ENCODE peak calls at places on chromosomes 4 and X, in eight cellular contexts. One of them, this sample, is unnamed.

GRCh38 chr4:159256037-159256436 is 153.2 kb downstream of the RAPGEF2 start:
- DNase-seq in transverse colon: no peak
- DNase-seq in IMR-90: no peak
- DNase-seq in heart left ventricle: no peak
- DNase-seq in uterus: no peak
- DNase-seq in AG10803: no peak
- DNase-seq in WERI-Rb-1: no peak
- DNase-seq in brain microvascular endothelial cell: no peak
- DNase-seq in this sample: no peak

GRCh38 chr4:151409470-151410313 is 716 bp downstream of the FHIP1A start:
- DNase-seq in transverse colon: peak
- DNase-seq in IMR-90: no peak
- DNase-seq in heart left ventricle: no peak
- DNase-seq in uterus: peak
- DNase-seq in AG10803: no peak
- DNase-seq in WERI-Rb-1: no peak
- DNase-seq in brain microvascular endothelial cell: no peak
- DNase-seq in this sample: peak

GRCh38 chr4:95798003-95798402 is 41.9 kb upstream of the PDHA2 start:
- DNase-seq in transverse colon: no peak
- DNase-seq in IMR-90: no peak
- DNase-seq in heart left ventricle: no peak
- DNase-seq in uterus: no peak
- DNase-seq in AG10803: no peak
- DNase-seq in WERI-Rb-1: no peak
- DNase-seq in brain microvascular endothelial cell: no peak
- DNase-seq in this sample: no peak

GRCh38 chr4:36189511-36190226 is 54.6 kb downstream of the ARAP2 start:
- DNase-seq in transverse colon: no peak
- DNase-seq in IMR-90: no peak
- DNase-seq in heart left ventricle: no peak
- DNase-seq in uterus: no peak
- DNase-seq in AG10803: no peak
- DNase-seq in WERI-Rb-1: no peak
- DNase-seq in brain microvascular endothelial cell: no peak
- DNase-seq in this sample: no peak

GRCh38 chr4:26069218-26069617 is 155.2 kb downstream of the SMIM20 start:
- DNase-seq in transverse colon: no peak
- DNase-seq in IMR-90: peak
- DNase-seq in heart left ventricle: no peak
- DNase-seq in uterus: no peak
- DNase-seq in AG10803: no peak
- DNase-seq in WERI-Rb-1: peak
- DNase-seq in brain microvascular endothelial cell: no peak
- DNase-seq in this sample: peak

GRCh38 chr4:101527186-101527585 is 179.9 kb upstream of the PPP3CA start:
- DNase-seq in transverse colon: no peak
- DNase-seq in IMR-90: no peak
- DNase-seq in heart left ventricle: no peak
- DNase-seq in uterus: no peak
- DNase-seq in AG10803: no peak
- DNase-seq in WERI-Rb-1: no peak
- DNase-seq in brain microvascular endothelial cell: no peak
- DNase-seq in this sample: no peak

GRCh38 chr4:183988874-183989273 is 83.8 kb downstream of the STOX2 start:
- DNase-seq in transverse colon: no peak
- DNase-seq in IMR-90: no peak
- DNase-seq in heart left ventricle: no peak
- DNase-seq in uterus: no peak
- DNase-seq in AG10803: no peak
- DNase-seq in WERI-Rb-1: no peak
- DNase-seq in brain microvascular endothelial cell: no peak
- DNase-seq in this sample: no peak

GRCh38 chrX:37332987-37333658 is 16.0 kb upstream of the PRRG1 start:
- DNase-seq in transverse colon: no peak
- DNase-seq in IMR-90: peak
- DNase-seq in heart left ventricle: no peak
- DNase-seq in uterus: no peak
- DNase-seq in AG10803: no peak
- DNase-seq in WERI-Rb-1: no peak
- DNase-seq in brain microvascular endothelial cell: no peak
- DNase-seq in this sample: no peak

DNA sequence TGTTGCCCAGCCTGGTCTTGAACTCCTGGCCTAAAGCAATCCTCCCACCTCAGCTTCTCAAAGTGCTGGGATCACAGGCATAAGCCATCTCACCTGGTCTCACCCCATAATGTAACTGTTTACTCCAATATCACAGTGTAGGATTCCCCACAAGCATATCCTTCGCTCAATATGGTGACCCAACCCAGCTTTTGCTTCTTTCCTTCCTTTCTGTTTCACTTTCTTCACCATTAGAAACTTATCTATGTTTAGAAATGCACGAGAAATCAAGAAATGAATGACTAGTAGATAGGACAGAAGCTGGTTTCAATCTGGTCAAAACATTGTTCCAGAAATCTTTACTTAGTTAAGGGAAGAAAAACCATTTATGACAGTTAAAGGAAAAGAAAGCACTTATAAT is 18.9 kb downstream of the TSPAN5 start:
- DNase-seq in transverse colon: no peak
- DNase-seq in IMR-90: peak
- DNase-seq in heart left ventricle: no peak
- DNase-seq in uterus: no peak
- DNase-seq in AG10803: no peak
- DNase-seq in WERI-Rb-1: no peak
- DNase-seq in brain microvascular endothelial cell: no peak
- DNase-seq in this sample: no peak
- H3K4me3 ChIP-seq in transverse colon: no peak
- H3K4me3 ChIP-seq in IMR-90: no peak
- H3K4me3 ChIP-seq in heart left ventricle: no peak
- H3K4me3 ChIP-seq in uterus: no peak
- H3K4me3 ChIP-seq in AG10803: peak
- H3K4me3 ChIP-seq in WERI-Rb-1: no peak
- H3K4me3 ChIP-seq in brain microvascular endothelial cell: no peak
- H3K4me3 ChIP-seq in this sample: no peak

GRCh38 chrX:40544343-40545250 is 36.2 kb upstream of the ATP6AP2 start:
- DNase-seq in transverse colon: no peak
- DNase-seq in IMR-90: peak
- DNase-seq in heart left ventricle: no peak
- DNase-seq in uterus: no peak
- DNase-seq in AG10803: no peak
- DNase-seq in WERI-Rb-1: peak
- DNase-seq in brain microvascular endothelial cell: no peak
- DNase-seq in this sample: peak

GRCh38 chrX:40546870-40547269 is 33.9 kb upstream of the ATP6AP2 start:
- DNase-seq in transverse colon: no peak
- DNase-seq in IMR-90: no peak
- DNase-seq in heart left ventricle: no peak
- DNase-seq in uterus: no peak
- DNase-seq in AG10803: no peak
- DNase-seq in WERI-Rb-1: no peak
- DNase-seq in brain microvascular endothelial cell: no peak
- DNase-seq in this sample: no peak

GRCh38 chrX:40542972-40543371 is 37.8 kb upstream of the ATP6AP2 start:
- DNase-seq in transverse colon: no peak
- DNase-seq in IMR-90: no peak
- DNase-seq in heart left ventricle: no peak
- DNase-seq in uterus: no peak
- DNase-seq in AG10803: no peak
- DNase-seq in WERI-Rb-1: no peak
- DNase-seq in brain microvascular endothelial cell: no peak
- DNase-seq in this sample: no peak

GRCh38 chrX:40542208-40542607 is 38.6 kb upstream of the ATP6AP2 start:
- DNase-seq in transverse colon: no peak
- DNase-seq in IMR-90: no peak
- DNase-seq in heart left ventricle: no peak
- DNase-seq in uterus: no peak
- DNase-seq in AG10803: no peak
- DNase-seq in WERI-Rb-1: peak
- DNase-seq in brain microvascular endothelial cell: no peak
- DNase-seq in this sample: no peak

DNA sequence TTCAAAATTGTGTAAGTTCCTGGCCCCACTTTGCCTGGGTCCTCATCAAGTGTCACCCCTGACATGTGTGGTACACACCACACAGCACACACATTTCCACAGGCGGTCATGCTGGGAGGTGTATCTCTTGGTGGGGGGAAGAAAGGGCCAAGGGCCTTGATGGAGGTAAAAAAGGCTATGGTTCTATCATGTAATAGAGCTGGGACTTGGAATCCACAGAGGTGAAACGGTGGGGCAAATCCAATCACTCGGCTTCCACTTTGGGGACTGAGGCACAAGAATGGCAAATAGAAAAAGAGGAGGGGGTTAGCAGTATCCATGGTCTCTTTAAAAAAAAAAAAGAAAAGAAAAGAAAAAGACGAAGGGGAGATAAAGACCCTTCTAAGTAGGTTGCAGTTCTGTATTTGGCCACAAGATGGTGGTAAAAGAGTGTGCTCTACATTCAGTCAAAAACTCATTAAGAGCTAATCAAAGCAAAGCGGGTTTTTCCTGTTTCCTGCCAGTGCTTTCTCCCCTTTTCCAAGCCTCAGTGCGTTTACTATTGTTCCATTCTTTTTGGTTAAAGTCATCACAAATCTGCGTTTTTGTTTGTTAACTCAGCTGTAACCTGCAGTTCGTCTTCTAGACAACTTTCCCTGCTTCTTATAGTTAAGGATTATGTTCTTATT is 37.0 kb upstream of the ATP6AP2 start:
- DNase-seq in transverse colon: no peak
- DNase-seq in IMR-90: peak
- DNase-seq in heart left ventricle: no peak
- DNase-seq in uterus: no peak
- DNase-seq in AG10803: peak
- DNase-seq in WERI-Rb-1: peak
- DNase-seq in brain microvascular endothelial cell: peak
- DNase-seq in this sample: peak
- TF ChIP-seq CTCF in transverse colon: peak
- TF ChIP-seq CTCF in IMR-90: peak
- TF ChIP-seq CTCF in heart left ventricle: peak
- TF ChIP-seq CTCF in uterus: peak
- TF ChIP-seq CTCF in AG10803: peak
- TF ChIP-seq CTCF in WERI-Rb-1: peak
- TF ChIP-seq CTCF in brain microvascular endothelial cell: peak
- TF ChIP-seq CTCF in this sample: peak

GRCh38 chr4:127162741-127163140 is 470.0 kb upstream of the INTU start:
- DNase-seq in transverse colon: no peak
- DNase-seq in IMR-90: peak
- DNase-seq in heart left ventricle: no peak
- DNase-seq in uterus: no peak
- DNase-seq in AG10803: peak
- DNase-seq in WERI-Rb-1: no peak
- DNase-seq in brain microvascular endothelial cell: peak
- DNase-seq in this sample: peak
- H3K4me3 ChIP-seq in transverse colon: no peak
- H3K4me3 ChIP-seq in IMR-90: no peak
- H3K4me3 ChIP-seq in heart left ventricle: no peak
- H3K4me3 ChIP-seq in uterus: no peak
- H3K4me3 ChIP-seq in AG10803: no peak
- H3K4me3 ChIP-seq in WERI-Rb-1: no peak
- H3K4me3 ChIP-seq in brain microvascular endothelial cell: no peak
- H3K4me3 ChIP-seq in this sample: no peak

GRCh38 chrX:64908121-64908520 is 68.1 kb downstream of the ZC4H2 start:
- DNase-seq in transverse colon: no peak
- DNase-seq in IMR-90: no peak
- DNase-seq in heart left ventricle: no peak
- DNase-seq in uterus: no peak
- DNase-seq in AG10803: no peak
- DNase-seq in WERI-Rb-1: no peak
- DNase-seq in brain microvascular endothelial cell: no peak
- DNase-seq in this sample: no peak
- TF ChIP-seq CTCF in transverse colon: no peak
- TF ChIP-seq CTCF in IMR-90: no peak
- TF ChIP-seq CTCF in heart left ventricle: no peak
- TF ChIP-seq CTCF in uterus: no peak
- TF ChIP-seq CTCF in AG10803: no peak
- TF ChIP-seq CTCF in WERI-Rb-1: no peak
- TF ChIP-seq CTCF in brain microvascular endothelial cell: no peak
- TF ChIP-seq CTCF in this sample: no peak

GRCh38 chr4:156929706-156930105 is 41.9 kb downstream of the PDGFC start:
- DNase-seq in transverse colon: no peak
- DNase-seq in IMR-90: no peak
- DNase-seq in heart left ventricle: no peak
- DNase-seq in uterus: no peak
- DNase-seq in AG10803: no peak
- DNase-seq in WERI-Rb-1: no peak
- DNase-seq in brain microvascular endothelial cell: no peak
- DNase-seq in this sample: peak

GRCh38 chr4:156934259-156934635 is 37.4 kb downstream of the PDGFC start:
- DNase-seq in transverse colon: no peak
- DNase-seq in IMR-90: no peak
- DNase-seq in heart left ventricle: no peak
- DNase-seq in uterus: no peak
- DNase-seq in AG10803: no peak
- DNase-seq in WERI-Rb-1: no peak
- DNase-seq in brain microvascular endothelial cell: no peak
- DNase-seq in this sample: no peak

GRCh38 chr4:156933633-156934258 is 37.9 kb downstream of the PDGFC start:
- DNase-seq in transverse colon: no peak
- DNase-seq in IMR-90: peak
- DNase-seq in heart left ventricle: no peak
- DNase-seq in uterus: no peak
- DNase-seq in AG10803: peak
- DNase-seq in WERI-Rb-1: no peak
- DNase-seq in brain microvascular endothelial cell: peak
- DNase-seq in this sample: peak

GRCh38 chr4:156931267-156931666 is 40.3 kb downstream of the PDGFC start:
- DNase-seq in transverse colon: peak
- DNase-seq in IMR-90: peak
- DNase-seq in heart left ventricle: no peak
- DNase-seq in uterus: no peak
- DNase-seq in AG10803: peak
- DNase-seq in WERI-Rb-1: no peak
- DNase-seq in brain microvascular endothelial cell: peak
- DNase-seq in this sample: peak
- H3K4me3 ChIP-seq in transverse colon: no peak
- H3K4me3 ChIP-seq in IMR-90: no peak
- H3K4me3 ChIP-seq in heart left ventricle: no peak
- H3K4me3 ChIP-seq in uterus: no peak
- H3K4me3 ChIP-seq in AG10803: no peak
- H3K4me3 ChIP-seq in WERI-Rb-1: no peak
- H3K4me3 ChIP-seq in brain microvascular endothelial cell: no peak
- H3K4me3 ChIP-seq in this sample: no peak

This sample was measured in fibroblast of mammary gland.